ENCODE peak calls at places on chromosome 4, in four cellular contexts. B, V, W and M are unnamed samples.

GRCh38 chr4:94767446-94767845 is 9.7 kb downstream of the BMPR1B start:
- DNase-seq in W (no peak), V (no peak), B (no peak), M (no peak)

GRCh38 chr4:160026720-160027119 is 923.8 kb downstream of the RAPGEF2 start:
- DNase-seq in B (no peak), V (peak), W (no peak), M (peak)

GRCh38 chr4:46937493-46937892 is 28.4 kb upstream of the COX7B2 start:
- DNase-seq in V (no peak), W (no peak), B (no peak), M (no peak)

GRCh38 chr4:47704693-47705325 is 133.1 kb downstream of the CORIN start:
- DNase-seq in W (peak), B (no peak), V (peak), M (no peak)

GRCh38 chr4:19026281-19026680 is 1004.7 kb upstream of the LCORL start:
- DNase-seq in W (no peak), V (no peak), B (no peak), M (no peak)

GRCh38 chr4:22485751-22486150 is 30.1 kb downstream of the ADGRA3 start:
- DNase-seq in B (no peak), W (no peak), V (no peak), M (no peak)

GRCh38 chr4:143616771-143617170 is 83.7 kb downstream of the FREM3 start:
- DNase-seq in B (no peak), V (no peak), W (no peak), M (no peak)

GRCh38 chr4:22237846-22238513 is 277.9 kb downstream of the ADGRA3 start:
- DNase-seq in B (no peak), W (no peak), V (no peak), M (no peak)

GRCh38 chr4:83297548-83298260 is 13.1 kb upstream of the COQ2 start:
- DNase-seq in V (no peak), W (no peak), B (no peak), M (no peak)

GRCh38 chr4:166308589-166308988 is 435.6 kb downstream of the TLL1 start:
- DNase-seq in V (no peak), B (no peak), W (no peak), M (no peak)

GRCh38 chr4:187995322-187996207 is at the start of gene ZFP42:
- DNase-seq in W (no peak), V (no peak), B (no peak), M (no peak)

GRCh38 chr4:108540536-108540935 is 79.8 kb upstream of the RPL34 start:
- DNase-seq in B (no peak), W (no peak), V (no peak), M (no peak)

DNA sequence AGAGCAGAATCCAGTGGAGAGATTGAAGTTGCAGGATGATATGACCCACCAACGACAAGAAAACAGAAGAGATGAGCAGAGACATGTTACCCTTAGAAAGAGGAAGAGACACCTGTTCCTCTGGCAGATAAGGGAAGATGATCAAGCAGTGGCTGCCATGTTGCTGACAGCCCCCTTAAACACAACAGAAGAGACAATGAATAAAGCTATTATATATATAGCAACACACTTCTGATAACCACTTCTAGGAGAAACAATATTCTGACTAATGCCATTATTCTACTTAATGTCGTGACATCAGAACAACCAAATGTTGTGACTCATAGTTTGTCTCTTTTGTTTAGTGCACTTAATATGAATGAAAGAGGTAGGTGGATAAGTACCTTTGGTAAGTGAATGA is 44.9 kb downstream of the SH3RF1 start:
- DNase-seq in V (no peak), B (no peak), W (no peak), M (no peak)
- H3K27ac ChIP-seq in V (peak), B (no peak), W (no peak), M (peak)

GRCh38 chr4:138344851-138345250 is 102.7 kb upstream of the SLC7A11 start:
- DNase-seq in W (no peak), V (no peak), B (no peak), M (no peak)

GRCh38 chr4:138348055-138348454 is 105.9 kb upstream of the SLC7A11 start:
- DNase-seq in W (peak), B (no peak), V (no peak), M (no peak)

GRCh38 chr4:138341739-138342415 is 99.7 kb upstream of the SLC7A11 start:
- DNase-seq in W (no peak), V (no peak), B (no peak), M (no peak)

GRCh38 chr4:138344064-138344463 is 101.9 kb upstream of the SLC7A11 start:
- DNase-seq in W (no peak), V (no peak), B (no peak), M (no peak)

DNA sequence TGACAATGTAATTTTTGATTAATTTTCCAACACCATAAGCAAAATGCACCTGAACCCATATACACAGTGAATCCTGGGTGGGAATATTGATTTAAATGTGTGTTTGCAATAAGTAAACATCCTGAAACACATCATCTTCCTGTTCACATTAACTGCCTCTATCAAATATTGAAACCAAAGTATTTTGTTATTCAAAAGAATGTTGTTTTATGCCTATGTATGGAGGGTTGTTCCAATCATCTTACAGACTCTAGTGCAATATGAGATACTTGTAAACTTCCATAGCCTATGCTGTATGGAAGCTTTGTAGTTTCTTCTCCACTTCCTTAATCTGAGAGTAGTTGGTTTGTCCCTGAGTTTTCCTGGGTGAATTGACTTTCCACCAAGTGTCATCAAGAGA is 105.4 kb upstream of the SLC7A11 start:
- DNase-seq in B (no peak), W (no peak), V (no peak), M (no peak)
- H3K27ac ChIP-seq in B (no peak), W (no peak), V (no peak), M (peak)

DNA sequence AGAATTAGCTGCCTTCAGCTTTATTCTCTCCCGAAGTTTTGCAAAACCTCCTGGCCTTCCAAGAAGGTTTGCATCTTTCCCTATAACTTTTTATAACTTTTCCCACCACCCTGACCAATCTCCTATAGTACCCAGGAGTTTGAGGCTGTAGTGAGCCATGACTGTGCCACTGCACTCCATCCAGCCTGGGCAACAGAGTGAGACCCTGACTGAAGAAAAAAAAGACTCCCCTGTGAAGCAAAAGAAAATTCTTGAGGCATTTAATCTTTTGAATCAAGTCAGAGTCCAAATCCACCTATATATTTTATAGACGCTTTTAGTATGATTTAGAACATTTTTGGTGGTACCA is 26.7 kb downstream of the SNX25 start:
- DNase-seq in W (no peak), V (no peak), B (no peak), M (no peak)
- H3K27ac ChIP-seq in W (no peak), V (no peak), B (no peak), M (no peak)

GRCh38 chr4:680565-680930 is 6.2 kb downstream of the MYL5 start:
- DNase-seq in V (no peak), W (no peak), B (peak), M (peak)
- H3K27ac ChIP-seq in V (peak), W (no peak), B (no peak), M (no peak)